ENCODE peak calls at places on chromosome 12, in five cellular contexts. A, K, U, P and H are unnamed samples.

GRCh38 chr12:122230798-122231197 is 4.9 kb upstream of the DIABLO start:
- DNase-seq in A (no peak), K (no peak), U (no peak), P (no peak), H (no peak)

GRCh38 chr12:3420693-3421092 is 70.3 kb upstream of the PRMT8 start:
- DNase-seq in A (no peak), K (no peak), U (no peak), P (no peak), H (no peak)

GRCh38 chr12:86724716-86725115 is 468.5 kb upstream of the MGAT4C start:
- DNase-seq in A (no peak), K (no peak), U (peak), P (no peak), H (no peak)

GRCh38 chr12:30438526-30439120 is 257.0 kb downstream of the IPO8 start:
- DNase-seq in A (no peak), K (no peak), U (no peak), P (no peak), H (no peak)

GRCh38 chr12:122106891-122107660 is 28.5 kb downstream of the MLXIP start:
- DNase-seq in A (peak), K (no peak), U (peak), P (no peak), H (no peak)

GRCh38 chr12:110581951-110582285 is 1.2 kb downstream of the PPTC7 start:
- DNase-seq in A (peak), K (no peak), U (no peak), P (peak), H (no peak)

GRCh38 chr12:87995581-87996178 is 33.5 kb downstream of the C12orf50 start:
- DNase-seq in A (peak), K (no peak), U (peak), P (peak), H (peak)

GRCh38 chr12:100554608-100555077 is 18.8 kb upstream of the GAS2L3 start:
- DNase-seq in A (peak), K (no peak), U (peak), P (peak), H (no peak)

GRCh38 chr12:14731821-14732220 is 35.4 kb upstream of the GUCY2C start:
- DNase-seq in A (no peak), K (no peak), U (no peak), P (no peak), H (no peak)

GRCh38 chr12:1698638-1699214 is 7.9 kb downstream of the ADIPOR2 start:
- DNase-seq in A (no peak), K (no peak), U (no peak), P (no peak), H (no peak)

GRCh38 chr12:212799-213526 is 994 bp downstream of the SLC6A12 start:
- DNase-seq in A (no peak), K (no peak), U (no peak), P (peak), H (no peak)

GRCh38 chr12:77837876-77838291 is 7.2 kb downstream of the NAV3 start:
- DNase-seq in A (peak), K (no peak), U (no peak), P (no peak), H (no peak)

GRCh38 chr12:81800298-81801148 is 41.4 kb upstream of the PPFIA2 start:
- DNase-seq in A (no peak), K (no peak), U (peak), P (no peak), H (peak)

GRCh38 chr12:47032644-47033043 is 46.8 kb upstream of the PCED1B start:
- DNase-seq in A (no peak), K (no peak), U (peak), P (peak), H (no peak)

GRCh38 chr12:64739778-64740177 is 19.4 kb downstream of the GNS start:
- DNase-seq in A (no peak), K (no peak), U (no peak), P (no peak), H (no peak)

GRCh38 chr12:95385646-95386045 is 88.3 kb upstream of the METAP2 start:
- DNase-seq in A (no peak), K (no peak), U (peak), P (no peak), H (no peak)

GRCh38 chr12:19169222-19169621 is 39.7 kb downstream of the PLEKHA5 start:
- DNase-seq in A (no peak), K (no peak), U (no peak), P (no peak), H (no peak)

GRCh38 chr12:101694297-101694848 is 3.1 kb upstream of the CHPT1 start:
- DNase-seq in A (no peak), K (no peak), U (no peak), P (no peak), H (no peak)

GRCh38 chr12:107352347-107353081 is 259.2 kb upstream of the CRY1 start:
- DNase-seq in A (no peak), K (no peak), U (no peak), P (peak), H (no peak)

GRCh38 chr12:26338574-26339572 is 143.5 kb downstream of the SSPN start:
- DNase-seq in A (no peak), K (no peak), U (peak), P (no peak), H (no peak)

GRCh38 chr12:85823436-85824179 is 12.6 kb downstream of the RASSF9 start:
- DNase-seq in A (no peak), K (no peak), U (peak), P (no peak), H (no peak)

GRCh38 chr12:132279184-132279889 is 50.1 kb downstream of the GALNT9 start:
- DNase-seq in A (peak), K (no peak), U (no peak), P (no peak), H (no peak)

GRCh38 chr12:108267449-108267848 is 71.7 kb downstream of the CMKLR1 start:
- DNase-seq in A (no peak), K (no peak), U (no peak), P (no peak), H (no peak)

GRCh38 chr12:38904932-38905479 is 385 bp downstream of the CPNE8 start:
- DNase-seq in A (peak), K (peak), U (peak), P (peak), H (peak)

GRCh38 chr12:11584213-11584855 is 65.1 kb upstream of the ETV6 start:
- DNase-seq in A (no peak), K (no peak), U (peak), P (peak), H (no peak)

GRCh38 chr12:127400231-127400630 is 866.7 kb upstream of the TMEM132C start:
- DNase-seq in A (no peak), K (no peak), U (peak), P (no peak), H (no peak)

GRCh38 chr12:120684523-120684932 is 2.4 kb upstream of the MLEC start:
- DNase-seq in A (no peak), K (no peak), U (peak), P (no peak), H (no peak)

GRCh38 chr12:5166976-5167375 is 123.3 kb downstream of the KCNA5 start:
- DNase-seq in A (no peak), K (no peak), U (peak), P (no peak), H (no peak)

GRCh38 chr12:5043589-5044419 is at the start of gene KCNA5:
- DNase-seq in A (peak), K (no peak), U (no peak), P (no peak), H (peak)

GRCh38 chr12:108604208-108604941 is 6.5 kb upstream of the TMEM119 start:
- DNase-seq in A (no peak), K (no peak), U (no peak), P (no peak), H (no peak)

GRCh38 chr12:16136206-16136605 is 141.3 kb downstream of the SLC15A5 start:
- DNase-seq in A (no peak), K (no peak), U (no peak), P (no peak), H (no peak)
- H3K27ac ChIP-seq in A (no peak), K (no peak), U (no peak), P (no peak), H (no peak)

GRCh38 chr12:62317017-62317416 is 56.8 kb downstream of the USP15 start:
- DNase-seq in A (no peak), K (no peak), U (no peak), P (no peak), H (no peak)

GRCh38 chr12:62319058-62319457 is 58.9 kb downstream of the USP15 start:
- DNase-seq in A (no peak), K (no peak), U (no peak), P (peak), H (no peak)

GRCh38 chr12:62308201-62308600 is 48.0 kb downstream of the USP15 start:
- DNase-seq in A (no peak), K (no peak), U (no peak), P (no peak), H (no peak)

DNA sequence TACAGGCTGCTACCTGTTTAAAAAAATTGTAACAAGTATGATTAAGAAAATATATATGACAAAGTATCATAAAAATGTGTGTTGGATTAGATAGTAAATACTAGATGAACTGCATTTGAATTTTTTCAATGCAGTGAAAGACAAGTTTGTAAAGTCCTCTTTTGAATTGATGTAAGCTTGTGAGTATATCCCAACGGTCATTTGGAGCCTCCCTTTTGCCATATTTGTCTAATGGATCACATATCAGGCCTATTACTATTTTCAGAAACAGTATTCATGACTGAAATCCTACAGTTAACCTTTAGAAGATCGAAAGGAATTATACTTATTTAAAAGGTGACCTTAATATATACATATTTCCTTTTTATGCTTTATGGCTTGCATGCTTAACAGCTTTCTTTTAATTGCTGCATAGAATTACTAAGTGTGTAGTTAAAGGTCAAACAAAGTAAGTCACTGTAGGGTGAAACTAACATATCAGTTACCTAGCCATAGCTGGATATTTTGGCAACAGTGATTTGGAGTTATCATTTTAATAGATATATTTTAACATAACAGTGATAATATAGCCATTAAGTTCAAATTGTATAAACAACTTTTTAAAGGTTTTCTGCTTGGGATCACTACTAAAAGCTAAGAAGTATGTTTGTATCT is 53.6 kb downstream of the USP15 start:
- DNase-seq in A (no peak), K (no peak), U (no peak), P (no peak), H (no peak)
- H3K27ac ChIP-seq in A (peak), K (no peak), U (no peak), P (no peak), H (no peak)

GRCh38 chr12:57309420-57309819 is 58.4 kb upstream of the STAC3 start:
- DNase-seq in A (no peak), K (no peak), U (peak), P (no peak), H (no peak)
- H3K27ac ChIP-seq in A (no peak), K (no peak), U (peak), P (no peak), H (peak)

GRCh38 chr12:28135801-28136439 is 54.3 kb upstream of the CCDC91 start:
- DNase-seq in A (no peak), K (no peak), U (no peak), P (no peak), H (no peak)
- H3K27ac ChIP-seq in A (no peak), K (no peak), U (no peak), P (no peak), H (no peak)

GRCh38 chr12:6620885-6621274 is 13.7 kb upstream of the CHD4 start:
- DNase-seq in A (no peak), K (no peak), U (no peak), P (no peak), H (no peak)
- H3K27ac ChIP-seq in A (no peak), K (no peak), U (no peak), P (no peak), H (no peak)

DNA sequence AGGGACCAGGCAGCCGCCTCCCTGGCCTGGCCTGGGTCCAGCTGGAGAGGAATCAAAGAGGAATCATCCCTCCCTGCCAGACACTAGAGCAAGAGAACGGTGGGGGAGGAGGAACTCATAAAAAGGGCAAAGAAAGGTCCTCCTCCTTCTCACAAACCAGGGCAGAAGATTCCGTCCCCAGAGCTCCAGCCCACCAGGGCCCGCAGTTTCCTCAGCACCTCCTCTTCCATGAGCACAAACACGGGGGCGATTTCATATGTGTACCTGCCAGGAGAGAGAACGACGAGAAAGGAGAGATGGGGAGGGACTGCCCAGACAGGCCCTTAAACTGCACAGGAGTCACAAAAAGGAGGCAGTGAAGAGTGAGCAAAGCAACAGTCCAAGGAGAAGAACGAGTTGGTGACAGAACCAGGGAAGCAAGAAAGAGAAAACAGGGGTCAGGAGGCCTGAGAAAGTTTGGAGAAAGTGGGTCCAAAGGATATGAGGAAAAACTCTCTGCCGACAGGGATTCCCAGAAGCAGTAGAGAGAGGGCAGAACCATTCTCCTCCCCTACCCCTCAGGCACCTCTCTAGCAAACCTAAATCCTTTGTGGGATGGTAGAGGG is 8.7 kb upstream of the ZNF740 start:
- DNase-seq in A (no peak), K (no peak), U (no peak), P (no peak), H (no peak)
- H3K27ac ChIP-seq in A (no peak), K (no peak), U (peak), P (no peak), H (no peak)

GRCh38 chr12:57154804-57155434 is 7.5 kb upstream of the LRP1-AS start:
- DNase-seq in A (no peak), K (no peak), U (no peak), P (no peak), H (no peak)

GRCh38 chr12:57152408-57153038 is 5.1 kb upstream of the LRP1-AS start:
- DNase-seq in A (no peak), K (no peak), U (peak), P (no peak), H (peak)

GRCh38 chr12:57153420-57153997 is 6.1 kb upstream of the LRP1-AS start:
- DNase-seq in A (no peak), K (no peak), U (no peak), P (no peak), H (no peak)

GRCh38 chr12:57151741-57152407 is 4.5 kb upstream of the LRP1-AS start:
- DNase-seq in A (peak), K (no peak), U (peak), P (no peak), H (peak)

GRCh38 chr12:57154076-57154475 is 6.7 kb upstream of the LRP1-AS start:
- DNase-seq in A (no peak), K (no peak), U (no peak), P (no peak), H (no peak)
- H3K27ac ChIP-seq in A (no peak), K (peak), U (peak), P (no peak), H (peak)

DNA sequence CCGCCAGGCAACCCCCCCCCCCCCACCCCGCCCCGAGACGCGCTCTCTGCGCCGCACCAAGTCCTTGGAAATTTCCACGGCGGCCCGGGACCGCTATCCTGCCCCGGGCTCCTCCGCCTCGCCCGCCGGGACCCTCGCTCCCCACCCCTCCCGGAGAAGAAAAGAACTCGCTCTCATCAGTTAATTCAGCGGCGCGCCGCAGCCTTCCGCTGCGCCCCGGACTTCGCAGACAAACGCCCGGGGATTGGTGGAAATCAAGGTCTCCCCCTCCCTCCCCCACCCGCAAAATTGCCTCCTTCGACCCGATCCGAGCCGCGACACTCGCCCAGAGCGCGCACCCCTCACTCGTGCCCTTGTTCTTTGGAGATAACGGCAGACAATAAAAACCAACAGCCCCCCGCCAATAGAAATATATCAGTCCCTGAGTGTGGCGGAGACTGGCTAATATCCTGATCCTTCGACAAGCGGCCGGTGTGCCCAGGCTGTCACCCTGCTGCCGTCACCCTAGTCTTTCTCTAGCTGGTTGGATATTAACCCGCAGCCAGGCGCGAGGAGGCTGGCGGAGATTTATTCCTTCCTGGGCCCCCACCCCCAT is at the start of gene ST8SIA1:
- DNase-seq in A (peak), K (peak), U (peak), P (no peak), H (peak)
- H3K27ac ChIP-seq in A (no peak), K (peak), U (no peak), P (no peak), H (peak)

GRCh38 chr12:117045175-117045997 is 53.8 kb downstream of the TESC start:
- DNase-seq in A (no peak), K (no peak), U (no peak), P (peak), H (no peak)
- H3K27ac ChIP-seq in A (peak), K (no peak), U (no peak), P (peak), H (no peak)

GRCh38 chr12:8501720-8502119 is 11.6 kb upstream of the CLEC4D start:
- DNase-seq in A (no peak), K (no peak), U (no peak), P (peak), H (no peak)
- H3K27ac ChIP-seq in A (no peak), K (no peak), U (no peak), P (peak), H (no peak)